ENCODE peak calls at places on chromosomes 11 and 22, in ten cellular contexts. B is K562; Y is CD8-positive, alpha-beta T cell; P is HCT116; Z is tibial nerve; O is cardiac muscle cell; C is esophagus squamous epithelium; I is fibroblast of lung; E is effector memory CD4-positive, alpha-beta T cell; A is Peyer's patch. W is an unnamed sample.

GRCh38 chr11:16809901-16810668 is 71.6 kb downstream of the C11orf58 start:
- DNase-seq in B (no peak), Y (no peak), P (no peak), Z (no peak), O (peak; percentile 74), C (no peak), I (peak; percentile 53), E (no peak), A (no peak), W (no peak)

GRCh38 chr11:7889985-7890384 is 41.1 kb downstream of the OR10A6 start:
- DNase-seq in B (no peak), Y (no peak), P (no peak), Z (no peak), O (no peak), C (no peak), I (no peak), E (no peak), A (no peak), W (no peak)

GRCh38 chr11:117827521-117828511 is 3.3 kb upstream of the FXYD2 start:
- DNase-seq in B (no peak), Y (peak; percentile 41), P (no peak), Z (no peak), O (no peak), C (no peak), I (no peak), E (peak; percentile 26), A (peak; percentile 20), W (no peak)

GRCh38 chr22:47332246-47332980 is 570.0 kb downstream of the TBC1D22A start:
- DNase-seq in B (no peak), Y (no peak), P (no peak), Z (no peak), O (no peak), C (no peak), I (no peak), E (no peak), A (no peak), W (no peak)

GRCh38 chr22:45311033-45311531 is 1.3 kb downstream of the FAM118A start:
- DNase-seq in B (no peak), Y (no peak), P (no peak), Z (no peak), O (no peak), C (no peak), I (no peak), E (no peak), A (no peak), W (no peak)

GRCh38 chr11:77503006-77503405 is 29.1 kb upstream of the PAK1 start:
- DNase-seq in B (peak; percentile 31), Y (no peak), P (no peak), Z (no peak), O (peak; percentile 41), C (no peak), I (peak; percentile 45), E (no peak), A (no peak), W (no peak)

GRCh38 chr11:70699294-70700221 is 301.2 kb downstream of the CTTN start:
- DNase-seq in B (peak; percentile 30), Y (no peak), P (no peak), Z (no peak), O (no peak), C (no peak), I (no peak), E (no peak), A (no peak), W (peak; percentile 41)

GRCh38 chr11:73245461-73245860 is 26.7 kb upstream of the P2RY6 start:
- DNase-seq in B (no peak), Y (no peak), P (no peak), Z (no peak), O (no peak), C (no peak), I (no peak), E (no peak), A (no peak), W (no peak)

GRCh38 chr22:25419247-25420113 is 145.0 kb upstream of the GRK3 start:
- DNase-seq in B (no peak), Y (no peak), P (no peak), Z (no peak), O (peak; percentile 52), C (no peak), I (no peak), E (no peak), A (no peak), W (no peak)

GRCh38 chr11:78949976-78950690 is 375.5 kb upstream of the NARS2 start:
- DNase-seq in B (no peak), Y (no peak), P (no peak), Z (no peak), O (no peak), C (no peak), I (no peak), E (no peak), A (no peak), W (no peak)

GRCh38 chr11:103907548-103908455 is 128.6 kb upstream of the DDI1 start:
- DNase-seq in B (no peak), Y (no peak), P (no peak), Z (no peak), O (peak; percentile 66), C (no peak), I (peak; percentile 68), E (no peak), A (no peak), W (no peak)

GRCh38 chr22:41621911-41622179 is 750 bp downstream of the XRCC6 start:
- DNase-seq in B (no peak), Y (no peak), P (no peak), Z (no peak), O (no peak), C (no peak), I (no peak), E (no peak), A (no peak), W (no peak)

GRCh38 chr11:8671651-8672062 is 10.8 kb downstream of the TRIM66 start:
- DNase-seq in B (no peak), Y (no peak), P (no peak), Z (no peak), O (peak; percentile 85), C (no peak), I (peak; percentile 89), E (no peak), A (no peak), W (no peak)

GRCh38 chr11:47466701-47467250 is 17.8 kb upstream of the RAPSN start:
- DNase-seq in B (no peak), Y (no peak), P (no peak), Z (no peak), O (peak; percentile 78), C (no peak), I (peak; percentile 35), E (no peak), A (no peak), W (no peak)

GRCh38 chr11:90845126-90845525 is 622.3 kb upstream of the CHORDC1 start:
- DNase-seq in B (no peak), Y (no peak), P (no peak), Z (no peak), O (no peak), C (no peak), I (no peak), E (no peak), A (no peak), W (no peak)

DNA sequence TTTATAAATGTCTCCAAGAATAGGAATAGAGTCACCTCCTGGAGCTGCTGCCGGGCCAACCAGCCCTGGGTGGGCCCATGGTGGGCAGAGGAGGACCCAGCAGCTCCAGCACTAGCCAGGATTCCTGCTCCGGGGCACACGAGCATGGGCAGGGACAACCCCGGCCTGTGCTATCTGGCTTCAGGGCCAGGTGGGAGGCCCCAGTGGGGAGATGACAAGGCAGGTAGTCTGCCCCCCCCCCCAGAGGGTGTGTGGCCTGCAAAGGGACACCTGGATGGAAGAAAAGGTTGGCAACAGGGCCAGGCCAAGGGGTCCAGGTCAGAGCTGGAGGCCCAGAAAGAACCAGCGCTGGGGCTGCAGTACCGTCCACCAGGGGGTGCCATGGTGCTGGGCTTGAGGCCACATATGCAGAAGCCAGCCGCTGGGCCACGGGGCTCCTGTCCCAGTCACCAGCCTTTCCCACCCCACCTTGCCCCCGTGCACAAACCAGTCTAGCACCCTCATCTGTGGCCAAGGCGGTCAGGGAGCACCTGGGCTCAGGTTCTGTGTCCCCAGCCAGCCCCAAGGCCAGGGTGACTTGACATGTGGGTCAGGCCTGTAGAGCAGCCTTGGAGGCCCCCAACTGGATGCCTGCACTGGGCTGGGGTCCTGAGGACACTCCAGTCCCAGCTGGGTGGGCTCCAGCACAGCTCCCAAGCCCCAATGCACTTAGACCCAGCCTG is 3.5 kb downstream of the TSPAN32 start:
- DNase-seq in B (peak; percentile 69), Y (peak; percentile 91), P (no peak), Z (peak; percentile 80), O (peak; percentile 81), C (peak; percentile 29), I (peak; percentile 50), E (peak; percentile 61), A (peak; percentile 90), W (peak; percentile 47)
- H3K4me1 ChIP-seq in B (peaks cover 92% of the 10 kb centered on the region), Y (peaks cover 56% of the 10 kb centered on the region), P (no peaks in the 10 kb centered on the region), Z (peaks cover 68% of the 10 kb centered on the region), O (peaks cover 52% of the 10 kb centered on the region), C (peaks cover 30% of the 10 kb centered on the region), I (peaks cover 9% of the 10 kb centered on the region), E (peaks cover 72% of the 10 kb centered on the region), A (peaks cover 44% of the 10 kb centered on the region), W (no peaks in the 10 kb centered on the region)

GRCh38 chr11:128291043-128291442 is 296.3 kb downstream of the ETS1 start:
- DNase-seq in B (no peak), Y (peak; percentile 22), P (no peak), Z (no peak), O (no peak), C (no peak), I (no peak), E (no peak), A (peak; percentile 28), W (no peak)
- H3K27ac ChIP-seq in B (no peak overlapping the region), Y (peak overlapping the region; percentile 90), P (no peak overlapping the region), Z (no peak overlapping the region), O (no peak overlapping the region), C (peak overlapping the region; percentile 74), I (no peak overlapping the region), E (peak overlapping the region; percentile 97), A (peak overlapping the region; percentile 83), W (no peak overlapping the region)

DNA sequence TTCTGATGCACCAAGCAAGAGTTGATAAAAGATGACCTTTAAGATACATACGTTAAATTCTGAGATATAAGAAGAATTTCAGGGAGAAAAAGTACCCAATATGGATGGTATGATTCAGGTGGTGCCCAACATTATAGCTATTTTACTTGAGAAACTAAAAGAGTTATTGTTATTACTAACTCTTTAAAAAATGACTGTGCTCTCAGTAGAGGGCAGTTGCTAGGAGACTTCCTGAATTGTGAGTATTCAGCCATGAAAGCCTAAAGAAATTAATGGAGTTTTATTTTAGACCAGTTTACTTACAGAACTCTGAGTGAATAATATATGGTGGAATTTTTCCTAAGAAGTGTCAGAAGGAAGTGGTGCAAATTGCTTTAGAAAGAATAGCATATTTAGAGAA is 689.8 kb upstream of the CCDC90B start:
- DNase-seq in B (no peak), Y (no peak), P (no peak), Z (no peak), O (no peak), C (no peak), I (peak; percentile 36), E (no peak), A (no peak), W (no peak)
- H3K4me3 ChIP-seq in B (no peak overlapping the region), Y (no peak overlapping the region), P (no peak overlapping the region), Z (no peak overlapping the region), O (no peak overlapping the region), C (no peak overlapping the region), I (no peak overlapping the region), E (no peak overlapping the region), A (no peak overlapping the region), W (no peak overlapping the region)

DNA sequence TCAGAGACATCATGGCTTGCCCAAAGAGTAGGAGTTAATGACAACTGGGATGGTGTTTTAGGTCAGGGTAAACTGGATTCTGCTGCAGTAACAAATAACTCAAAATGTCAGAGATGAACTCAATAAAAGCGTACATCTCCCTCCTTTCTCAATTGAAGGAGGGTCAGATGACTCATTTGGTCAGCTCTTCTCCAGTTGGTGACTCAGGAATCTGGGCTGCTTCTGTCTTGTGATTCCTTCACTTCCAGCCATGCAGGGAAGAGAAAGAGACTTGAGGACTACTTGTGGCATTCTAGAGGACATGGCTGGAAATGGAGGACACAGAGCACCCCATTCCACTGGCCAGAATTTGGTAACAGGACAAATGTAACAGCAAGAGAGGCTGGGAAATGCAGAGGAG is 3.2 kb upstream of the SYT13 start:
- DNase-seq in B (no peak), Y (no peak), P (no peak), Z (no peak), O (peak; percentile 56), C (no peak), I (peak; percentile 70), E (no peak), A (no peak), W (no peak)
- H3K4me1 ChIP-seq in B (peaks cover 5% of the 10 kb centered on the region), Y (no peaks in the 10 kb centered on the region), P (no peaks in the 10 kb centered on the region), Z (peaks cover 6% of the 10 kb centered on the region), O (no peaks in the 10 kb centered on the region), C (no peaks in the 10 kb centered on the region), I (no peaks in the 10 kb centered on the region), E (no peaks in the 10 kb centered on the region), A (no peaks in the 10 kb centered on the region), W (no peaks in the 10 kb centered on the region)

W was measured in iPS DF 6.9.